ENCODE peak calls at places on chromosomes 16 and 17, in eight cellular contexts. C, O, A, J, Z, N, V and S are unnamed samples.

GRCh38 chr17:77508047-77508715 is 367.4 kb downstream of the SEC14L1 start:
- DNase-seq in Z (no peak), J (no peak), N (no peak), C (no peak), O (no peak), A (no peak), V (peak), S (no peak)

GRCh38 chr16:68069511-68070248 is 15.5 kb upstream of the NFATC3 start:
- DNase-seq in V (no peak), C (no peak), Z (peak), A (no peak), O (no peak), J (no peak), N (peak), S (no peak)

GRCh38 chr16:49342336-49343265 is 31.0 kb upstream of the C16orf78 start:
- DNase-seq in V (no peak), C (no peak), J (no peak), O (no peak), A (no peak), N (no peak), Z (no peak), S (no peak)

GRCh38 chr16:11224894-11225676 is 30.9 kb downstream of the SOCS1 start:
- DNase-seq in V (no peak), Z (peak), J (no peak), O (peak), N (peak), C (peak), A (no peak), S (no peak)

GRCh38 chr16:9065077-9065476 is 26.4 kb upstream of the HAPSTR1 start:
- DNase-seq in N (no peak), V (no peak), A (no peak), C (no peak), J (no peak), Z (no peak), O (no peak), S (no peak)

GRCh38 chr16:11104168-11105037 is 151.6 kb downstream of the SOCS1 start:
- DNase-seq in A (no peak), J (no peak), O (no peak), C (no peak), V (no peak), Z (no peak), N (no peak), S (no peak)

GRCh38 chr16:1612320-1613111 is at the start of gene CRAMP1:
- DNase-seq in V (peak), A (no peak), N (no peak), O (no peak), J (peak), C (no peak), Z (peak), S (no peak)

GRCh38 chr16:64428463-64428862 is 693.4 kb downstream of the CDH11 start:
- DNase-seq in V (no peak), N (no peak), A (no peak), Z (no peak), C (peak), J (no peak), O (no peak), S (no peak)

GRCh38 chr16:13435873-13436474 is 484.0 kb upstream of the ERCC4 start:
- DNase-seq in A (no peak), Z (no peak), N (no peak), O (no peak), C (no peak), V (no peak), J (no peak), S (no peak)

GRCh38 chr17:78924481-78925151 is 571 bp downstream of the TIMP2 start:
- DNase-seq in V (no peak), O (no peak), Z (no peak), C (no peak), A (no peak), N (no peak), J (no peak), S (peak)

GRCh38 chr16:29708917-29709600 is 30.1 kb downstream of the QPRT start:
- DNase-seq in Z (no peak), C (no peak), J (no peak), O (no peak), N (no peak), A (no peak), V (no peak), S (no peak)

GRCh38 chr17:60163108-60163784 is 13.5 kb downstream of the CA4 start:
- DNase-seq in A (no peak), N (no peak), O (no peak), Z (no peak), C (no peak), J (no peak), V (no peak), S (no peak)

GRCh38 chr16:49158029-49158642 is 123.5 kb downstream of the CBLN1 start:
- DNase-seq in J (peak), V (no peak), O (no peak), Z (peak), C (peak), N (peak), A (no peak), S (no peak)

GRCh38 chr16:72049110-72049509 is 5.2 kb upstream of the HP start:
- DNase-seq in C (no peak), J (no peak), N (no peak), Z (no peak), V (no peak), A (no peak), O (no peak), S (no peak)

GRCh38 chr17:56679767-56680422 is 86.4 kb downstream of the NOG start:
- DNase-seq in C (no peak), A (no peak), Z (no peak), O (no peak), J (no peak), V (no peak), N (no peak), S (no peak)

GRCh38 chr16:81429045-81429521 is 15.5 kb upstream of the CMIP start:
- DNase-seq in J (peak), V (no peak), Z (peak), C (peak), N (peak), O (peak), A (no peak), S (no peak)

GRCh38 chr17:64497565-64498035 is 746 bp upstream of the POLG2 start:
- DNase-seq in O (no peak), N (no peak), Z (no peak), A (no peak), V (no peak), J (no peak), C (no peak), S (no peak)

GRCh38 chr16:16076400-16076901 is 127.0 kb downstream of the ABCC1 start:
- DNase-seq in O (no peak), C (no peak), N (no peak), Z (no peak), A (no peak), V (no peak), J (no peak), S (no peak)

GRCh38 chr17:46929413-46929812 is 6.5 kb downstream of the GOSR2 start:
- DNase-seq in Z (no peak), J (no peak), A (no peak), N (no peak), O (no peak), V (no peak), C (peak), S (no peak)

GRCh38 chr16:16092925-16093624 is 130.2 kb downstream of the ABCC6 start:
- DNase-seq in V (no peak), O (peak), A (no peak), Z (no peak), J (no peak), C (peak), N (peak), S (no peak)

GRCh38 chr17:51957746-51958145 is 200.8 kb downstream of the CA10 start:
- DNase-seq in V (no peak), Z (no peak), A (no peak), J (no peak), O (no peak), C (no peak), N (no peak), S (no peak)

GRCh38 chr16:49453001-49453400 is 79.4 kb downstream of the C16orf78 start:
- DNase-seq in N (no peak), V (no peak), J (no peak), Z (no peak), A (no peak), O (no peak), C (no peak), S (no peak)

GRCh38 chr16:50183316-50183715 is 30.2 kb downstream of the TENT4B start:
- DNase-seq in C (peak), Z (no peak), J (no peak), N (no peak), O (no peak), A (no peak), V (no peak), S (no peak)

GRCh38 chr17:77213778-77214132 is 73.0 kb downstream of the SEC14L1 start:
- DNase-seq in N (no peak), O (no peak), J (no peak), V (peak), Z (no peak), A (no peak), C (no peak), S (no peak)

GRCh38 chr16:74563828-74564263 is 43.1 kb downstream of the GLG1 start:
- DNase-seq in Z (no peak), C (peak), V (no peak), J (peak), N (peak), A (no peak), O (peak), S (no peak)

GRCh38 chr17:81127526-81128177 is 37.7 kb upstream of the PVALEF start:
- DNase-seq in J (no peak), C (no peak), N (no peak), Z (no peak), O (no peak), V (no peak), A (no peak), S (no peak)

GRCh38 chr17:58391302-58391984 is 25.9 kb downstream of the RNF43 start:
- DNase-seq in Z (peak), V (no peak), A (peak), O (peak), J (peak), N (peak), C (no peak), S (peak)

GRCh38 chr17:6894206-6894528 is 62.6 kb upstream of the TEKT1 start:
- DNase-seq in O (no peak), V (no peak), A (no peak), Z (no peak), J (no peak), C (no peak), N (no peak), S (no peak)

GRCh38 chr16:397736-398332 is 835 bp downstream of the NME4 start:
- DNase-seq in J (peak), V (peak), N (peak), Z (peak), C (peak), A (peak), O (peak), S (peak)

GRCh38 chr17:28018439-28019070 is 23.9 kb upstream of the NLK start:
- DNase-seq in O (no peak), V (no peak), N (no peak), C (peak), Z (no peak), J (no peak), A (no peak), S (no peak)

GRCh38 chr17:52157603-52158449 is 688 bp downstream of the CA10 start:
- DNase-seq in Z (no peak), A (no peak), C (no peak), J (no peak), O (no peak), N (no peak), V (no peak), S (no peak)

GRCh38 chr16:66563574-66564334 is 2.5 kb upstream of the CMTM1 start:
- DNase-seq in Z (no peak), N (no peak), J (no peak), C (no peak), A (no peak), V (no peak), O (no peak), S (no peak)

GRCh38 chr16:66562409-66562808 is 3.8 kb upstream of the CMTM1 start:
- DNase-seq in N (no peak), Z (no peak), J (no peak), O (no peak), C (no peak), V (no peak), A (no peak), S (no peak)

GRCh38 chr16:66562986-66563385 is 3.3 kb upstream of the CMTM1 start:
- DNase-seq in V (no peak), N (no peak), Z (no peak), J (no peak), A (no peak), C (no peak), O (no peak), S (no peak)

GRCh38 chr16:66566051-66566901 is at the start of gene CMTM1:
- DNase-seq in C (no peak), Z (no peak), A (no peak), N (no peak), J (no peak), O (no peak), V (no peak), S (no peak)

GRCh38 chr16:66565051-66565450 is 1.2 kb upstream of the CMTM1 start:
- DNase-seq in O (no peak), A (no peak), Z (no peak), C (no peak), V (no peak), N (no peak), J (no peak), S (no peak)
- H3K27ac ChIP-seq in O (no peak), A (no peak), Z (no peak), C (no peak), V (no peak), N (no peak), J (no peak), S (no peak)

GRCh38 chr17:40218740-40219072 is 398 bp upstream of the WIPF2 start:
- DNase-seq in V (peak), A (peak), Z (peak), N (peak), C (peak), J (peak), O (peak), S (peak)

GRCh38 chr17:40224707-40225092 is 5.6 kb downstream of the WIPF2 start:
- DNase-seq in J (peak), V (no peak), Z (no peak), N (peak), O (peak), C (peak), A (no peak), S (no peak)

GRCh38 chr17:40218006-40218739 is 931 bp upstream of the WIPF2 start:
- DNase-seq in O (no peak), C (no peak), N (no peak), Z (no peak), J (no peak), A (no peak), V (peak), S (no peak)

GRCh38 chr17:40225151-40225550 is 6.0 kb downstream of the WIPF2 start:
- DNase-seq in O (no peak), V (no peak), J (no peak), A (no peak), Z (no peak), C (no peak), N (no peak), S (no peak)

DNA sequence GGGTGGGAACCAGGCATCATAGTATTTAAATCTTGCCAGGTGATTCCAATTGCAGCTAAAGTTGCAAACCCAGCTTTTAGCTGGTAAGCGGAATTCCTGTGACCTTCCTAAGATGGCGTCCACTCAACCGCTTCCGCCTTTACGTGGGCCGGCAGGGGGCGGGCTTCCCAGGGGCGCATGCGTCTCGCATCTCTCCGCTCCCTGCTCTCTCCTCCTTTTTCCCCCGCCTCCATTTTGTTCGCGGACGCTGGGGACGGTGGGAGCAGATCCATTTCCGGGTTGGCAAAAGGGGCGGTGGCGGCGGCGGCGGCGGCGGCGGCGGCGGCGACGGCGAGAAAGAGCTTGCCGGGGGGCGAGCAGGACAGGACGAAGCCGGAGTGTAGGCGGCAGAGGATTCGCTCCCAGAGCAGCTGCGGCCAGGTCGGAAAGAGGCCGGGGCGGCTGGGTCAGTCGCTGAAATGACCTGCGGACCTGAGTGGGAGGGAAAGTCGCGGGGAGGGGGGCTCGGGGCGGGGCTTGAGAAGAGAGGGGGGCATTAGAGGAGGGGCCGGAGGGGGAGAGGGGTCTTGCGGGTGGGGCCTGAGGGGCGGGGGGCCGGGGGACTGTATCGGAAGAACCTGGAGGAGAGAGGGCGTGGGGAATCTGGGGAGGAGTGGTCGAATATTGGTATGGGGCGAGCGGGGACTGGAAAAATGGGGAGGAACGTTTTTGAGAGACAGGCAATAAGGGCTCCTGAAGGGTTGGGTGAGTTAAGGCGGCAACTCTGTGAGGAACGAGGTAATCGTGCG is at the start of gene WIPF2:
- DNase-seq in C (peak), J (peak), V (peak), Z (peak), A (peak), O (peak), N (peak), S (peak)
- TF ChIP-seq POLR2A in C (peak), J (peak), V (peak), Z (peak), A (peak), O (no peak), N (no peak), S (no peak)

GRCh38 chr17:43456661-43457361 is 27.0 kb upstream of the DHX8 start:
- DNase-seq in J (no peak), O (no peak), V (peak), C (peak), Z (peak), N (peak), A (no peak), S (no peak)
- H3K27ac ChIP-seq in J (no peak), O (no peak), V (peak), C (no peak), Z (no peak), N (no peak), A (no peak), S (no peak)

GRCh38 chr17:2050246-2050866 is 4.5 kb upstream of the HIC1 start:
- DNase-seq in J (peak), C (peak), N (peak), Z (peak), O (peak), A (peak), V (peak), S (no peak)
- TF ChIP-seq POLR2A in J (no peak), C (no peak), N (no peak), Z (no peak), O (no peak), A (no peak), V (no peak), S (no peak)

GRCh38 chr16:88478889-88479794 is 26.1 kb downstream of the ZFPM1 start:
- DNase-seq in N (peak), A (no peak), O (peak), Z (peak), J (no peak), C (no peak), V (no peak), S (no peak)
- H3K27ac ChIP-seq in N (peak), A (no peak), O (peak), Z (no peak), J (no peak), C (no peak), V (no peak), S (no peak)

GRCh38 chr16:4385066-4385788 is 13.6 kb downstream of the VASN start:
- DNase-seq in N (no peak), C (no peak), A (no peak), V (no peak), O (no peak), Z (no peak), J (no peak), S (no peak)
- TF ChIP-seq POLR2A in N (no peak), C (peak), A (no peak), V (no peak), O (no peak), Z (no peak), J (no peak), S (no peak)

GRCh38 chr17:75088902-75089417 is 1.2 kb downstream of the SLC16A5 start:
- DNase-seq in C (no peak), N (no peak), Z (peak), V (no peak), A (no peak), J (no peak), O (peak), S (peak)

GRCh38 chr17:75086496-75087181 is 1.1 kb upstream of the SLC16A5 start:
- DNase-seq in J (no peak), V (no peak), C (no peak), Z (peak), O (peak), A (peak), N (no peak), S (no peak)

GRCh38 chr17:75087558-75088453 is at the start of gene SLC16A5:
- DNase-seq in A (peak), V (peak), Z (peak), C (peak), O (peak), N (peak), J (peak), S (peak)

GRCh38 chr17:75087182-75087557 is 584 bp upstream of the SLC16A5 start:
- DNase-seq in O (no peak), N (no peak), V (no peak), C (no peak), J (no peak), A (no peak), Z (no peak), S (no peak)

GRCh38 chr17:75088465-75088895 is 726 bp downstream of the SLC16A5 start:
- DNase-seq in A (no peak), C (no peak), J (no peak), Z (peak), O (no peak), N (no peak), V (no peak), S (peak)
- H3K27ac ChIP-seq in A (peak), C (peak), J (peak), Z (peak), O (peak), N (peak), V (peak), S (peak)

GRCh38 chr16:70437017-70437581 is 1.8 kb downstream of the ST3GAL2 start:
- DNase-seq in V (no peak), J (peak), O (no peak), N (no peak), Z (no peak), C (peak), A (no peak), S (no peak)

GRCh38 chr16:70437582-70438324 is 1.1 kb downstream of the ST3GAL2 start:
- DNase-seq in J (no peak), C (peak), V (no peak), O (no peak), A (no peak), Z (no peak), N (peak), S (no peak)

GRCh38 chr16:70438325-70438982 is 446 bp downstream of the ST3GAL2 start:
- DNase-seq in J (peak), N (no peak), Z (peak), V (no peak), C (no peak), O (no peak), A (no peak), S (no peak)

GRCh38 chr16:70441406-70441990 is 2.6 kb upstream of the ST3GAL2 start:
- DNase-seq in C (no peak), V (no peak), J (no peak), Z (no peak), N (no peak), O (no peak), A (no peak), S (no peak)

DNA sequence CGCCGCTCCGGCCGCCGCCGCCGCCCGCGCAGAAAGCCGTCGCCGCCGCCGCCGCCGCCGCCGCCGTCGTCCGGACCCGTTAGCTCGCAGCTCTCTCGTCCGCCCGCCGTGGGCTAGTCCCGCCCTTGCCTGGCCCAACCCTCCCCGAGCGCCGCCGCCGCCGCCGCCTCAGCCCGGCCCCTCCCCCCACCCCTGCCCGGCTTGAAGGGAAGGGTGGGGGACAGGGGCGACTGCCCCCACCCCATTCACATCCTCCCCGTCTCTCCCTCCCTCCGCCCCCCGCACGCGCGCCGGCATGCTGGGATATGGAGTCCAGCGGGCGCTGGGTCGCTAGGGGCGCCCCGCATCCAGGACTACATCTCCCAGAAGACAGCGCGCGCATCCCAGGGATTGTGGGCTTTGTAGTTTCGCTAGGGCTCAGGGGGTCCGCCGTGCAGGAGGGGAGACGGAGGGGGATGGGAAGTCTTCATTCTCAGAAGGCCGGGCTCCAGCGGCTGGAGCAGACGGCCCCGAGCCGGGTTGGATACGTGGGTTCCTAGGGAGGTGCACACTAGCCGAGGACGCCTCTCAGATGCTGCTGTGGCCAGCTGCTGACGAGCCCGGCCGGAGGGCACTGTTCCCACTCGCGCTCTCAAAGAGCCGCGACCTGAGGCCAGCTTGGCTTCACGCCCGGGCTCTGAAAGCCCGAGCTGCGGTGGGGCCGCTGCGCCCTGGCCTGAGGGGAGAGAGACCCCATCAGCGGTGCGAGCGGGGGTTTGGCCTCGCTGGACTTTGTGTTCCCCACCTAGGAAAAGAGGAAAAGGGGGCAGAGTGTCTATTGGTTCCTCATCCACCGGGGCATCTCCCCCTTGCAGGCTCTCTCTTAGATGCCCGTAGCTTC is at the start of gene ST3GAL2:
- DNase-seq in J (peak), Z (peak), N (peak), C (peak), A (peak), V (peak), O (peak), S (peak)
- TF ChIP-seq POLR2A in J (peak), Z (no peak), N (no peak), C (no peak), A (no peak), V (no peak), O (no peak), S (no peak)